ENCODE peak calls at places on chromosome 17, in eight cellular contexts. E, T, L, N, O, H, X and D are unnamed samples.

GRCh38 chr17:80941743-80942211 is 49.9 kb upstream of the CHMP6 start:
- DNase-seq in E (no peak), T (no peak), L (no peak), N (no peak), O (no peak), H (no peak), X (peak), D (peak)

GRCh38 chr17:78252111-78252634 is 20.7 kb downstream of the TMEM235 start:
- DNase-seq in E (no peak), T (no peak), L (no peak), N (peak), O (no peak), H (peak), X (no peak), D (no peak)

GRCh38 chr17:68794636-68795503 is 160.3 kb downstream of the ABCA8 start:
- DNase-seq in E (no peak), T (no peak), L (no peak), N (no peak), O (no peak), H (peak), X (peak), D (peak)

GRCh38 chr17:6066183-6066948 is 3.8 kb upstream of the WSCD1 start:
- DNase-seq in E (no peak), T (no peak), L (no peak), N (no peak), O (no peak), H (no peak), X (no peak), D (no peak)

GRCh38 chr17:79396696-79397095 is 214.2 kb downstream of the RBFOX3 start:
- DNase-seq in E (no peak), T (no peak), L (no peak), N (no peak), O (no peak), H (no peak), X (no peak), D (no peak)

GRCh38 chr17:70041061-70041460 is 34.0 kb upstream of the KCNJ16 start:
- DNase-seq in E (no peak), T (no peak), L (no peak), N (no peak), O (no peak), H (no peak), X (no peak), D (no peak)

GRCh38 chr17:66952031-66952524 is 12.4 kb upstream of the CACNG4 start:
- DNase-seq in E (peak), T (no peak), L (peak), N (no peak), O (no peak), H (no peak), X (no peak), D (no peak)

GRCh38 chr17:83036193-83036592 is 43.2 kb upstream of the METRNL start:
- DNase-seq in E (no peak), T (no peak), L (no peak), N (no peak), O (no peak), H (no peak), X (no peak), D (no peak)

GRCh38 chr17:27577884-27578717 is 52.9 kb upstream of the LGALS9 start:
- DNase-seq in E (no peak), T (no peak), L (no peak), N (no peak), O (no peak), H (no peak), X (no peak), D (no peak)

GRCh38 chr17:11944587-11944986 is 52.7 kb downstream of the ZNF18 start:
- DNase-seq in E (no peak), T (no peak), L (no peak), N (no peak), O (no peak), H (no peak), X (no peak), D (no peak)

GRCh38 chr17:31533546-31534155 is 142.2 kb downstream of the RAB11FIP4 start:
- DNase-seq in E (peak), T (no peak), L (no peak), N (no peak), O (no peak), H (no peak), X (peak), D (peak)

GRCh38 chr17:42564815-42565522 is 1.9 kb upstream of the MLX start:
- DNase-seq in E (no peak), T (no peak), L (no peak), N (no peak), O (no peak), H (no peak), X (no peak), D (no peak)

GRCh38 chr17:45775576-45776011 is 8.5 kb upstream of the CRHR1 start:
- DNase-seq in E (peak), T (no peak), L (peak), N (no peak), O (no peak), H (no peak), X (no peak), D (peak)

GRCh38 chr17:6084226-6085161 is 14.3 kb downstream of the WSCD1 start:
- DNase-seq in E (no peak), T (no peak), L (no peak), N (no peak), O (no peak), H (no peak), X (peak), D (no peak)

GRCh38 chr17:40479754-40480480 is 21.5 kb downstream of the TNS4 start:
- DNase-seq in E (no peak), T (no peak), L (no peak), N (no peak), O (no peak), H (no peak), X (no peak), D (no peak)